ENCODE peak calls at places on chromosomes 6 and 20, in ten cellular contexts. X is HCT116; D is T-cell; V is activated CD4-positive, CD25-positive, alpha-beta regulatory T cell treated with anti-CD3 and anti-CD28 coated beads, Interleukin-2, amount 50 U/mL, for 24 hours; A is activated CD8-positive, alpha-beta T cell treated with anti-CD3 and anti-CD28 coated beads for 36 hours; O is stimulated activated naive CD8-positive, alpha-beta T cell treated with anti-CD3 and anti-CD28 coated beads, Interleukin-15, amount 100 ng/mL, for 72 hours; Q is right cardiac atrium; W is natural killer cell treated with Interleukin-12 subunit alpha and Interleukin-12 subunit beta and Interleukin-15 and Interleukin-18, amount 100 ng/mL, for 72 hours; N is foreskin keratinocyte; L is central memory CD8-positive, alpha-beta T cell. M is an unnamed sample.

GRCh38 chr6:52304917-52305316 is 20.4 kb upstream of the MCM3 start:
- ATAC-seq in X (no peak), D (no peak), V (peak; percentile 53), A (peak; percentile 42), O (no peak), Q (peak; percentile 73), W (no peak), N (no peak), L (peak; percentile 47), M (peak; percentile 35)

GRCh38 chr6:161273356-161273751 is 507 bp downstream of the AGPAT4 start:
- ATAC-seq in X (no peak), D (peak; percentile 2), V (peak; percentile 31), A (peak; percentile 15), O (peak; percentile 43), Q (peak; percentile 44), W (peak; percentile 3), N (peak; percentile 36), L (peak; percentile 62), M (no peak)

GRCh38 chr20:53124075-53124532 is 151.9 kb downstream of the TSHZ2 start:
- ATAC-seq in X (no peak), D (no peak), V (no peak), A (no peak), O (no peak), Q (peak; percentile 95), W (no peak), N (no peak), L (no peak), M (no peak)

GRCh38 chr6:44224154-44224977 is 971 bp downstream of the SLC29A1 start:
- ATAC-seq in X (peak; percentile 16), D (no peak), V (peak; percentile 31), A (peak; percentile 18), O (peak; percentile 26), Q (no peak), W (no peak), N (peak; percentile 10), L (peak; percentile 5), M (no peak)

GRCh38 chr6:36094786-36095496 is 35.4 kb upstream of the MAPK13 start:
- ATAC-seq in X (peak; percentile 99), D (peak; percentile 85), V (peak; percentile 90), A (peak; percentile 82), O (peak; percentile 94), Q (peak; percentile 94), W (peak; percentile 89), N (peak; percentile 70), L (peak; percentile 48), M (peak; percentile 93)

GRCh38 chr20:31446084-31446819 is 5.8 kb downstream of the DEFB123 start:
- ATAC-seq in X (no peak), D (no peak), V (no peak), A (no peak), O (no peak), Q (peak; percentile 43), W (no peak), N (no peak), L (no peak), M (no peak)

GRCh38 chr6:23003671-23004598 is 434.6 kb downstream of the HDGFL1 start:
- ATAC-seq in X (no peak), D (no peak), V (no peak), A (no peak), O (no peak), Q (peak; percentile 61), W (no peak), N (no peak), L (no peak), M (no peak)

GRCh38 chr20:11852801-11853200 is 64.9 kb upstream of the BTBD3 start:
- ATAC-seq in X (peak; percentile 54), D (no peak), V (no peak), A (no peak), O (no peak), Q (no peak), W (no peak), N (peak; percentile 42), L (no peak), M (no peak)

GRCh38 chr20:46356195-46357029 is 48.1 kb upstream of the CDH22 start:
- ATAC-seq in X (no peak), D (no peak), V (no peak), A (no peak), O (no peak), Q (peak; percentile 9), W (no peak), N (no peak), L (no peak), M (no peak)

GRCh38 chr20:45892828-45893500 is 1.8 kb downstream of the CTSA start:
- ATAC-seq in X (no peak), D (no peak), V (peak; percentile 14), A (peak; percentile 32), O (peak; percentile 55), Q (no peak), W (no peak), N (no peak), L (no peak), M (peak; percentile 42)

GRCh38 chr6:2848851-2849250 is 7.2 kb upstream of the SERPINB1 start:
- ATAC-seq in X (peak; percentile 43), D (peak; percentile 92), V (peak; percentile 52), A (peak; percentile 66), O (peak; percentile 70), Q (no peak), W (no peak), N (no peak), L (peak; percentile 78), M (peak; percentile 86)